ENCODE peak calls at places on chromosome 21, in five cellular contexts. S is HFFc6; X is pancreas; I is CD4-positive, alpha-beta T cell; N is cardiac fibroblast. J is an unnamed sample.

GRCh38 chr21:43270800-43271261 is 102.0 kb downstream of the CRYAA start:
- DNase-seq in S (no peak), I (no peak), N (no peak), X (no peak), J (no peak)

GRCh38 chr21:31917108-31917507 is 44.3 kb downstream of the HUNK start:
- DNase-seq in X (no peak), S (no peak), I (no peak), N (no peak), J (no peak)

GRCh38 chr21:31866077-31866511 is 6.7 kb upstream of the HUNK start:
- DNase-seq in S (peak), X (peak), I (peak), N (peak), J (peak)

GRCh38 chr21:33968082-33968997 is 52.7 kb upstream of the ATP5PO start:
- DNase-seq in S (peak), X (no peak), N (peak), I (no peak), J (no peak)

GRCh38 chr21:39867198-39867650 is at the start of gene PCP4:
- DNase-seq in N (peak), I (no peak), S (peak), X (peak), J (peak)

GRCh38 chr21:33024278-33025103 is 1.2 kb upstream of the OLIG2 start:
- DNase-seq in I (no peak), S (no peak), X (no peak), N (no peak), J (no peak)

GRCh38 chr21:27372381-27372780 is 405.5 kb upstream of the ADAMTS5 start:
- DNase-seq in N (peak), S (no peak), X (no peak), I (no peak), J (no peak)

GRCh38 chr21:33980276-33980916 is 64.8 kb upstream of the ATP5PO start:
- DNase-seq in N (no peak), I (no peak), S (no peak), X (no peak), J (no peak)

GRCh38 chr21:32918467-32919140 is 107.1 kb upstream of the OLIG2 start:
- DNase-seq in N (no peak), I (no peak), X (no peak), S (no peak), J (no peak)

GRCh38 chr21:36079010-36079649 is 9.3 kb downstream of the CBR1 start:
- DNase-seq in I (peak), N (no peak), S (no peak), X (no peak), J (no peak)

GRCh38 chr21:32826317-32827167 is 55.0 kb upstream of the PAXBP1 start:
- DNase-seq in N (peak), I (no peak), X (no peak), S (peak), J (no peak)

GRCh38 chr21:21268061-21268471 is 269.9 kb downstream of the NCAM2 start:
- DNase-seq in N (no peak), X (no peak), I (no peak), S (no peak), J (no peak)

GRCh38 chr21:40640427-40640826 is 206.5 kb downstream of the DSCAM start:
- DNase-seq in I (no peak), S (no peak), N (no peak), X (no peak), J (no peak)

GRCh38 chr21:32604484-32604883 is 7.7 kb downstream of the CFAP298 start:
- DNase-seq in I (no peak), N (no peak), S (no peak), X (no peak), J (no peak)

GRCh38 chr21:20728691-20729090 is 269.5 kb upstream of the NCAM2 start:
- DNase-seq in N (no peak), I (no peak), S (no peak), X (no peak), J (no peak)

GRCh38 chr21:15204140-15204774 is 139.5 kb upstream of the NRIP1 start:
- DNase-seq in S (no peak), X (no peak), N (no peak), I (no peak), J (no peak)

GRCh38 chr21:15207231-15207630 is 142.4 kb upstream of the NRIP1 start:
- DNase-seq in X (no peak), N (no peak), I (no peak), S (no peak), J (no peak)

GRCh38 chr21:15204887-15205286 is 140.1 kb upstream of the NRIP1 start:
- DNase-seq in I (no peak), X (no peak), N (no peak), S (no peak), J (no peak)

GRCh38 chr21:15206514-15206913 is 141.7 kb upstream of the NRIP1 start:
- DNase-seq in X (no peak), S (no peak), I (no peak), N (no peak), J (no peak)

DNA sequence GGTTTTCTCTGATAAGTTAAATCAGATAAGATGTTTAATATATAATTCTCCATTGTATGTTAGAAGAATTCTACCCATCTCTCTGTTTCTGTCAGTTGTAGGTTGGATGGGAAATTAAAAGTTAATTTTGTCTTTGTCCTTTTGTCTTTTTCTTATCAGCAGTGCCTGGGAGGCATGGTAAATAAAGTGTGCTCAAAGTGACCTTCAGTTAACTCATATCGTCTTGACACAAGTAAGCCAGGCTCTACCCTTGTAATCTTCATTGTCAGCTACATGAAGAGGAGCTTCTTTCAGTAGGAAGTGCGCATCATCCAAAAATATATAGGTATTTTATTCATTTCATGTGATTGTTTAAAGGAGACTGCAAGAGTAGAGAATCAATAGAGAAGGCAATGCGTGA is 138.9 kb upstream of the NRIP1 start:
- DNase-seq in S (no peak), I (no peak), X (no peak), N (no peak), J (no peak)
- TF ChIP-seq CTCF in S (no peak), I (no peak), X (no peak), N (no peak), J (no peak)

GRCh38 chr21:46188226-46189212 is 4.3 kb upstream of the SPATC1L start:
- DNase-seq in I (no peak), S (peak), X (no peak), N (peak), J (peak)
- TF ChIP-seq CTCF in I (no peak), S (no peak), X (no peak), N (no peak), J (no peak)

DNA sequence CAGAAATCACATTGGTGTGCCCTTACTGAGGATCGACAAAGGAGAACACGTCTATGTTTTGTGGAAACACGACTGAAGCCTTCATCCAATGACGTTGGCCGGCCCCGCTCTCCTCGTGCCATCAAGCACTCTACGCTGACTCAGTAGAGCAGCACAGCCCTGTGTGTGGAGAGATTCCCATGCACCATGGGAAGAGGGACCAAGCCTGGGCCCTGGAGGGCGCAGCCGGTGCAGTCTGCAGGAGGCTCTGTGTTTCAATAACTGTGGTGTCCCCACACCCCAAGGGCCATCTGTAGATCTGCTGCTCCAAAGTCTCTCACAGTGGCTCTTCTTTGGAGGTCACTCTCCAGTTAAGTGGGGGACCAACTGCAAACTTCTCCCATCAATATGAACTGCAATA is 97.4 kb downstream of the KCNJ15 start:
- DNase-seq in N (no peak), X (no peak), S (no peak), I (no peak), J (no peak)
- TF ChIP-seq CTCF in N (no peak), X (no peak), S (no peak), I (no peak), J (no peak)

GRCh38 chr21:37224861-37225260 is 42.3 kb downstream of the VPS26C start:
- DNase-seq in X (no peak), N (no peak), I (no peak), S (no peak), J (no peak)

GRCh38 chr21:37223804-37224345 is 43.3 kb downstream of the VPS26C start:
- DNase-seq in N (no peak), S (no peak), X (no peak), I (no peak), J (no peak)

GRCh38 chr21:37219766-37220432 is 47.2 kb downstream of the VPS26C start:
- DNase-seq in I (no peak), X (no peak), N (no peak), S (no peak), J (no peak)

GRCh38 chr21:37220433-37220980 is 46.6 kb downstream of the VPS26C start:
- DNase-seq in I (no peak), N (peak), X (no peak), S (peak), J (no peak)

DNA sequence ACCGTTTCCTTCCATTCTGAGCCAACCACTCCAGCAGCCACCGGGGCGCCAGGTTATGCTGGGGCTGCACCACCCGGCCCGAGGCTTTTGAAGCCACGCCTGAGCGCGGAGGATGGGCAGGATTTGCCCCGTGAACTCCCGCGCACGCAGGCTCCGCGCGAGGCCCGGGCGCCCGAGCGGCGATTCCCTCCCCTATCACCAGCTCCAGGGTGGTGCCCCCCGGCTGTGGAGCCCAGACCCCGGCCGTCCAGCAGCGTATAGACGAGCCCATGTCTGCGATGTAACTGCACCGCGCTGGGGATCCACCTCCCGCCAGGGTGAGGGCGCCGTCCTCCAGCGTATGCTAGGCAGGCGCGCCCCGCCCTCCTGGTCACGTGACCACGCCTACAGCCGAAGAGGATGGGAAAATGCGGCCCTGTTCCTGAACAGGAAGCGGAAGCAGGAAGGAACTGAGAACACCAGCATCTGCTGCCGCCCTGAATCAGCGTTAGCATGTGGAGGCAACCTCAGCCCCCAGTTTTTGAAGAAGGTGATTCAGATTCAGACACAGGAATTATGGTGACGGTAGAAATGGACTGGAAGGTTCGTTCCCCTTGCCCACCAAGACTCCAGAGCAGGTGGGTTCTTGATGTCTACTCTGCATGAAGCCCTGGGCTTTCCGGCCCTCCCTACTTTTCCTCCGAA is 46.0 kb downstream of the VPS26C start:
- DNase-seq in I (peak), N (peak), X (peak), S (peak), J (peak)
- TF ChIP-seq CTCF in I (no peak), N (peak), X (no peak), S (no peak), J (no peak)

GRCh38 chr21:44456207-44456914 is 1.1 kb downstream of the LRRC3 start:
- DNase-seq in S (no peak), N (no peak), I (no peak), X (no peak), J (no peak)
- TF ChIP-seq CTCF in S (no peak), N (no peak), I (no peak), X (no peak), J (no peak)

DNA sequence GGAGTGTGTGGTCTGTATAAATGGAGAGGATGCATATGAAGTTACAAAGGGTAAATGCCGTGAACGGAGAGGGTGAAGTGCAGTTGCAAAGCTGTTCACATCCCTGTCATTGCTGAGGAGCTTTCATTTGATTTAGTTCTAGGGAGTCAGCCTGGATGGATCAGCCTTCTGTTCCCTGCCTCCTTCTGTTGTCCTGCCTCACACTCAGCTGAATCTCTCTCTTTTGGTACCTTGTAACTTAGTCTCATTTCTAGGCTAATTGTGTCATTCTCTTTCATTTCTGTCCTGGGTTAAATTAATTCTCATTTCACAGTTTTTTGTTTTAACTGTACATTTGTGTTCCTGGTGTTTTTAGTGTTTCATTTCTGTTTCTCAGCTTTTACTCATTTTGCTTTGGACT is 133.2 kb upstream of the COL6A1 start:
- DNase-seq in X (no peak), I (no peak), N (no peak), S (no peak), J (no peak)
- TF ChIP-seq CTCF in X (no peak), I (no peak), N (no peak), S (no peak), J (no peak)

GRCh38 chr21:42125571-42126544 is 54.7 kb downstream of the UMODL1 start:
- DNase-seq in X (no peak), I (no peak), N (peak), S (peak), J (no peak)
- TF ChIP-seq CTCF in X (no peak), I (no peak), N (peak), S (peak), J (no peak)

DNA sequence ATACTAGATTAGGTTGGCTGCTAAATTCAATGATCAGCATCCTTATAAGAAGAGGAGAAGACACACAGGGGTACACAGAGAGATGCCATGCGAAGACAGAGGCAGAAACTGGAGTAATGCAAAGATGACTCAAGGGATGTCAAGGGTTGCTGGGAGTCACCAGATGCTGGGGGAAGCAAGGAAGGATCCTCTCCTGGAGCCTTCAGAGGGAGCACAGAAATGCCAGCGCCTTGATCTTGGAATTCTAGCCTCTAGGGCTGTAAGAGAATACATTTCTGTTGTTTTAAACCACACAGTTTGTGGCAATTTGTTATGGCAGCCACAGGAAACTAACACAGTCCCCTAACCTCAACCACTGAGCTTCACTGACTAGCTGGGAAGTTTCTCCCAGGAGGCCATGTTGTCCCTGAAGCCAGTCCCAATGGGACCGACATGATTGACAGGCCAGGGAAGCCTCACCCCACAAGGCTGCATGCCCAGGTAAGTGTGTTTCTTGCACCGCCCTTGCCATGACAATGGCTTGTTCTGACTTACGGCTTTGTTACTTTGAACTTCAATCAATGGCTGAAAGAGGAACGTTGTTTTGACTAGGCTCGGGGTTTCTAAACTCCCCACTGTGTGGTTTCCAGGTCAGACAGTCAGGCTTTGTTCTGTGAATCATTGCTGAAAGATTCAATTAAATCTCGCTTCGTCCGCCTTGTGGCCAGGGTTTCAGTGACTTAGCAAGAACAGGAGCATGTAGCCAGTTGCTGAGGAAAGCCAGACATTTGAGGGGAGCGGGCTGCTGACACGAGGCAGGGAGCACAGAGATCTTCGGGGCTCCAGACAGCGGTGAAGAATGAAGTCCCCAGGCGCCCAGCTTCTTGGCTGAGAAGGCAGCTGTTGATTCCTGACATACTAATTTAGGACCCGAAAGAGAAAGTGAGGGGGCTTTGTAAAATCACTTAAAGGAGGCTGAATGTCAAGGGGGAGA is 62.3 kb downstream of the RUNX1 start:
- DNase-seq in S (peak), X (no peak), I (peak), N (peak), J (no peak)
- TF ChIP-seq CTCF in S (peak), X (no peak), I (no peak), N (peak), J (no peak)

GRCh38 chr21:24844672-24845071 is 762.6 kb downstream of the MRPL39 start:
- DNase-seq in S (no peak), N (no peak), X (no peak), I (no peak), J (no peak)

GRCh38 chr21:24840287-24840686 is 767.0 kb downstream of the MRPL39 start:
- DNase-seq in S (no peak), I (no peak), X (peak), N (no peak), J (no peak)
- TF ChIP-seq CTCF in S (no peak), I (no peak), X (no peak), N (no peak), J (no peak)

J was measured in omental fat pad.